ENCODE peak calls at places on chromosomes 16 and 17, in eight cellular contexts. One of them, this sample, is unnamed. For H3K4me1, the result is how much of the 10 kb centered on the place peaks cover.

GRCh38 chr16:80009971-80010659 is 409.6 kb upstream of the MAF start:
- DNase-seq in ascending aorta: no peak
- DNase-seq in mucosa of descending colon: peak
- DNase-seq in tibial nerve: no peak
- DNase-seq in uterus: no peak
- DNase-seq in CD8-positive, alpha-beta memory T cell: no peak
- DNase-seq in tibial artery: no peak
- DNase-seq in thoracic aorta: no peak
- DNase-seq in this sample: no peak

GRCh38 chr16:85480727-85481101 is 132.4 kb upstream of the GSE1 start:
- DNase-seq in thoracic aorta: no peak
- DNase-seq in tibial nerve: no peak
- DNase-seq in CD8-positive, alpha-beta memory T cell: no peak
- DNase-seq in mucosa of descending colon: peak
- DNase-seq in ascending aorta: no peak
- DNase-seq in uterus: no peak
- DNase-seq in tibial artery: no peak
- DNase-seq in this sample: no peak

GRCh38 chr16:10923650-10924214 is 18.5 kb downstream of the DEXI start:
- DNase-seq in CD8-positive, alpha-beta memory T cell: no peak
- DNase-seq in mucosa of descending colon: no peak
- DNase-seq in ascending aorta: peak
- DNase-seq in thoracic aorta: peak
- DNase-seq in tibial nerve: no peak
- DNase-seq in uterus: no peak
- DNase-seq in tibial artery: peak
- DNase-seq in this sample: peak

GRCh38 chr16:20878682-20879147 is 21.4 kb downstream of the DCUN1D3 start:
- DNase-seq in CD8-positive, alpha-beta memory T cell: no peak
- DNase-seq in tibial nerve: no peak
- DNase-seq in uterus: no peak
- DNase-seq in mucosa of descending colon: no peak
- DNase-seq in ascending aorta: no peak
- DNase-seq in tibial artery: no peak
- DNase-seq in thoracic aorta: no peak
- DNase-seq in this sample: no peak

GRCh38 chr17:80441133-80441578 is 26.2 kb downstream of the ENDOV start:
- DNase-seq in CD8-positive, alpha-beta memory T cell: peak
- DNase-seq in thoracic aorta: no peak
- DNase-seq in tibial nerve: no peak
- DNase-seq in ascending aorta: no peak
- DNase-seq in mucosa of descending colon: peak
- DNase-seq in tibial artery: no peak
- DNase-seq in uterus: no peak
- DNase-seq in this sample: no peak

GRCh38 chr16:55470533-55471371 is 8.2 kb upstream of the MMP2 start:
- DNase-seq in tibial nerve: no peak
- DNase-seq in CD8-positive, alpha-beta memory T cell: no peak
- DNase-seq in thoracic aorta: no peak
- DNase-seq in ascending aorta: peak
- DNase-seq in tibial artery: no peak
- DNase-seq in mucosa of descending colon: no peak
- DNase-seq in uterus: no peak
- DNase-seq in this sample: no peak

GRCh38 chr16:676565-677297 is 1.3 kb downstream of the RHBDL1 start:
- DNase-seq in tibial artery: no peak
- DNase-seq in thoracic aorta: no peak
- DNase-seq in mucosa of descending colon: peak
- DNase-seq in uterus: no peak
- DNase-seq in tibial nerve: no peak
- DNase-seq in CD8-positive, alpha-beta memory T cell: no peak
- DNase-seq in ascending aorta: no peak
- DNase-seq in this sample: no peak

GRCh38 chr17:60934723-60935122 is 257.1 kb downstream of the BCAS3 start:
- DNase-seq in uterus: no peak
- DNase-seq in tibial nerve: no peak
- DNase-seq in tibial artery: no peak
- DNase-seq in mucosa of descending colon: no peak
- DNase-seq in CD8-positive, alpha-beta memory T cell: no peak
- DNase-seq in thoracic aorta: no peak
- DNase-seq in ascending aorta: no peak
- DNase-seq in this sample: no peak

GRCh38 chr17:61551255-61551742 is 39.7 kb downstream of the NACA2 start:
- DNase-seq in tibial artery: no peak
- DNase-seq in CD8-positive, alpha-beta memory T cell: no peak
- DNase-seq in tibial nerve: no peak
- DNase-seq in thoracic aorta: no peak
- DNase-seq in uterus: no peak
- DNase-seq in mucosa of descending colon: no peak
- DNase-seq in ascending aorta: no peak
- DNase-seq in this sample: no peak

GRCh38 chr16:75931043-75931442 is 204.8 kb upstream of the CPHXL start:
- DNase-seq in CD8-positive, alpha-beta memory T cell: no peak
- DNase-seq in thoracic aorta: no peak
- DNase-seq in tibial nerve: no peak
- DNase-seq in mucosa of descending colon: no peak
- DNase-seq in uterus: no peak
- DNase-seq in ascending aorta: no peak
- DNase-seq in tibial artery: no peak
- DNase-seq in this sample: no peak

GRCh38 chr17:33013596-33014375 is 22.1 kb downstream of the SPACA3 start:
- DNase-seq in uterus: no peak
- DNase-seq in tibial artery: no peak
- DNase-seq in CD8-positive, alpha-beta memory T cell: no peak
- DNase-seq in ascending aorta: peak
- DNase-seq in tibial nerve: no peak
- DNase-seq in mucosa of descending colon: no peak
- DNase-seq in thoracic aorta: no peak
- DNase-seq in this sample: no peak
- H3K4me1 ChIP-seq in uterus: under half
- H3K4me1 ChIP-seq in tibial artery: under half
- H3K4me1 ChIP-seq in CD8-positive, alpha-beta memory T cell: under half
- H3K4me1 ChIP-seq in ascending aorta: under half
- H3K4me1 ChIP-seq in tibial nerve: under half
- H3K4me1 ChIP-seq in mucosa of descending colon: under half
- H3K4me1 ChIP-seq in thoracic aorta: under half
- H3K4me1 ChIP-seq in this sample: under half

GRCh38 chr16:89445166-89445565 is 45.2 kb downstream of the ANKRD11 start:
- DNase-seq in tibial nerve: no peak
- DNase-seq in CD8-positive, alpha-beta memory T cell: no peak
- DNase-seq in thoracic aorta: no peak
- DNase-seq in ascending aorta: no peak
- DNase-seq in uterus: no peak
- DNase-seq in tibial artery: no peak
- DNase-seq in mucosa of descending colon: no peak
- DNase-seq in this sample: no peak
- H3K4me1 ChIP-seq in tibial nerve: half or more
- H3K4me1 ChIP-seq in CD8-positive, alpha-beta memory T cell: half or more
- H3K4me1 ChIP-seq in thoracic aorta: half or more
- H3K4me1 ChIP-seq in ascending aorta: half or more
- H3K4me1 ChIP-seq in uterus: under half
- H3K4me1 ChIP-seq in tibial artery: half or more
- H3K4me1 ChIP-seq in mucosa of descending colon: half or more
- H3K4me1 ChIP-seq in this sample: half or more

DNA sequence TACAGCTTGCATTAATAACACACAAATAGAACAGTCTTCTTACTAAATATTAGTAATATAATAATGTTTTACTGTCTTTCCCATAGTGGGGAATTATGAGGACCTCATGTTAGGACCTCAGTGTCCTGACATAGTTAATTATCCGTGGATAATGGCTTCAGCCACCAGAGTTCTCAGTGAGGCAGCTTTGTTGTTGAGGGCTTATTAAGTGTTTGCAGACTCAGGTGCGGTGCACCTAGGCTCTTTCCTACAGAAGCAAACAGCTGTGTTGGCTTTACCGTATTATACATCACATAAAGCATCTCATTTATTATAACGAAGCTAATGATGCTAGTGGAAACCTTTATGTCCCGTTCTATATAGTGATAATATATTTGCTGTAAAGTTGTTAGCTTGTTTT is 246.7 kb downstream of the FTO start:
- DNase-seq in CD8-positive, alpha-beta memory T cell: no peak
- DNase-seq in tibial artery: no peak
- DNase-seq in tibial nerve: no peak
- DNase-seq in mucosa of descending colon: no peak
- DNase-seq in ascending aorta: no peak
- DNase-seq in uterus: no peak
- DNase-seq in thoracic aorta: no peak
- DNase-seq in this sample: no peak
- H3K4me1 ChIP-seq in CD8-positive, alpha-beta memory T cell: under half
- H3K4me1 ChIP-seq in tibial artery: under half
- H3K4me1 ChIP-seq in tibial nerve: under half
- H3K4me1 ChIP-seq in mucosa of descending colon: under half
- H3K4me1 ChIP-seq in ascending aorta: under half
- H3K4me1 ChIP-seq in uterus: under half
- H3K4me1 ChIP-seq in thoracic aorta: under half
- H3K4me1 ChIP-seq in this sample: under half

GRCh38 chr16:62137991-62138390 is 101.8 kb upstream of the CDH8 start:
- DNase-seq in ascending aorta: no peak
- DNase-seq in CD8-positive, alpha-beta memory T cell: no peak
- DNase-seq in tibial artery: no peak
- DNase-seq in thoracic aorta: no peak
- DNase-seq in mucosa of descending colon: no peak
- DNase-seq in tibial nerve: no peak
- DNase-seq in uterus: no peak
- DNase-seq in this sample: no peak
- H3K4me1 ChIP-seq in ascending aorta: under half
- H3K4me1 ChIP-seq in CD8-positive, alpha-beta memory T cell: under half
- H3K4me1 ChIP-seq in tibial artery: under half
- H3K4me1 ChIP-seq in thoracic aorta: under half
- H3K4me1 ChIP-seq in mucosa of descending colon: under half
- H3K4me1 ChIP-seq in tibial nerve: under half
- H3K4me1 ChIP-seq in uterus: under half
- H3K4me1 ChIP-seq in this sample: under half

DNA sequence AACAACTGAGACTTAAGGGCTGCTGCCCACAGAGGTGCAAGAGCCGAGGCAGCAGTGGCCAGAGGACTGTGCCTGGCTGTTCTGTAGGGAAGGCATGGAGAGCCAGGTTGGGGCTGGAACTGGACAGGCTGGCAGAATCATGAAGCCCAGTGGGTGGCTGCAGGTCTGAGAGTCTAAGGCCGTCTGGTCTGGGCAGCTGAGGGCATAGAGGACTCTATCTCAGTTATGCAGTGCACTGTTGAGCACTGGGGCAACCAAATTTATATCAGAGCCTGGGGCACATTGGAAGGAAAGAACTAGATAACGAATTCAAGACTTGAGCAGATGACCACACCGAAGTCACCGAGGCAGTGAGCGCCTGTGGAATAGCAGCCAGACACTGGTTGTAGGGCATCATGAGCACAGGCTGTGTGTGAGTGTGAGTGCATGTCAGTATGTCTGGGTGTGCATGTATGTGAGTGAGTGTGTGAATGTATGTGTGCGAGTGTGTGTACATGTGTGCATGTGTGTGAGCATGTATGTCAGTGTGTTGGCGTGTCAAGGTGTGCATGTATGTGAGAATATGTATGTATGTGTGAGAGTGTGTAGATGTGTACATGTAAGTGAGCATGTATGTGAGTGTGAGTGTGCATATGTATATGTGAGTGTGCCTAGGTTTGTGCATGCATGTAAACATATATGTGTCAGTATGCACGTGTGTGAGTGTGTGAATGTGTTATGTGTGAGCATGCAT is 36.9 kb downstream of the RGS9 start:
- DNase-seq in thoracic aorta: no peak
- DNase-seq in tibial nerve: no peak
- DNase-seq in mucosa of descending colon: no peak
- DNase-seq in tibial artery: no peak
- DNase-seq in ascending aorta: no peak
- DNase-seq in uterus: no peak
- DNase-seq in CD8-positive, alpha-beta memory T cell: no peak
- DNase-seq in this sample: no peak
- H3K4me1 ChIP-seq in thoracic aorta: under half
- H3K4me1 ChIP-seq in tibial nerve: under half
- H3K4me1 ChIP-seq in mucosa of descending colon: under half
- H3K4me1 ChIP-seq in tibial artery: under half
- H3K4me1 ChIP-seq in ascending aorta: under half
- H3K4me1 ChIP-seq in uterus: under half
- H3K4me1 ChIP-seq in CD8-positive, alpha-beta memory T cell: under half
- H3K4me1 ChIP-seq in this sample: under half

This sample was measured in sigmoid colon.